ENCODE peak calls at places on chromosome X, in six cellular contexts. F is HT-29; B is substantia nigra; E is T-helper 2 cell; X is activated CD4-positive, alpha-beta T cell treated with anti-CD3 and anti-CD28 coated beads, Interleukin-2, amount 50 U/mL, for 1 hour; D is H7. I is an unnamed sample.

GRCh38 chrX:153774576-153775292 is 6.1 kb upstream of the SRPK3 start:
- DNase-seq in F (no peak), B (no peak), E (no peak), X (no peak), D (peak), I (no peak)

GRCh38 chrX:109533631-109534030 is 3.0 kb upstream of the NXT2 start:
- DNase-seq in F (no peak), B (no peak), E (no peak), X (no peak), D (no peak), I (no peak)

GRCh38 chrX:46588263-46588662 is 14.7 kb downstream of the CHST7 start:
- DNase-seq in F (no peak), B (no peak), E (peak), X (peak), D (no peak), I (no peak)

GRCh38 chrX:10166731-10167149 is 10.0 kb downstream of the CLCN4 start:
- DNase-seq in F (no peak), B (peak), E (no peak), X (no peak), D (no peak), I (peak)

GRCh38 chrX:154140742-154141141 is 3.3 kb upstream of the OPN1LW start:
- DNase-seq in F (no peak), B (no peak), E (no peak), X (no peak), D (no peak), I (no peak)

GRCh38 chrX:13489451-13489850 is 80.0 kb upstream of the EGFL6 start:
- DNase-seq in F (peak), B (no peak), E (no peak), X (no peak), D (no peak), I (no peak)

GRCh38 chrX:39985116-39985515 is 112.6 kb downstream of the BCOR start:
- DNase-seq in F (no peak), B (no peak), E (no peak), X (no peak), D (no peak), I (no peak)

GRCh38 chrX:45849261-45849660 is 648.6 kb upstream of the DIPK2B start:
- DNase-seq in F (peak), B (no peak), E (no peak), X (peak), D (peak), I (peak)

GRCh38 chrX:47662144-47662657 is 3.2 kb upstream of the UXT start:
- DNase-seq in F (no peak), B (no peak), E (no peak), X (no peak), D (no peak), I (no peak)

GRCh38 chrX:18702362-18703195 is 4.9 kb upstream of the PPEF1 start:
- DNase-seq in F (peak), B (no peak), E (no peak), X (no peak), D (no peak), I (no peak)